ENCODE peak calls at places on chromosomes 2 and 18, in seven cellular contexts. A is mammary epithelial cell, G is K562, U is GM23248, B is HCT116, E is MM.1S, P is fibroblast of lung. T is an unnamed sample.

GRCh38 chr18:50649821-50650220 is 89.9 kb downstream of the MAPK4 start:
- DNase-seq in A (peak), P (no peak), B (no peak), G (no peak), E (no peak), U (peak), T (no peak)

GRCh38 chr18:574456-575228 is 5.5 kb upstream of the CETN1 start:
- DNase-seq in G (no peak), U (no peak), E (no peak), P (no peak), A (no peak), B (no peak), T (no peak)

GRCh38 chr2:235749121-235749780 is 255.4 kb downstream of the AGAP1 start:
- DNase-seq in A (no peak), P (peak), U (peak), B (no peak), E (no peak), G (no peak), T (no peak)

GRCh38 chr2:27182346-27182745 is 29.5 kb upstream of the ATRAID start:
- DNase-seq in B (no peak), U (peak), E (no peak), A (no peak), P (peak), G (no peak), T (no peak)

GRCh38 chr2:140600116-140600515 is 1530.7 kb downstream of the LRP1B start:
- DNase-seq in B (no peak), E (no peak), A (peak), U (peak), G (no peak), P (peak), T (no peak)

GRCh38 chr2:207772081-207772843 is 2.6 kb upstream of the FZD5 start:
- DNase-seq in G (peak), B (no peak), A (no peak), E (no peak), U (peak), P (peak), T (no peak)

GRCh38 chr2:134253117-134253704 is 661 bp upstream of the MGAT5 start:
- DNase-seq in B (no peak), G (no peak), E (peak), U (no peak), A (no peak), P (no peak), T (no peak)

GRCh38 chr2:134819334-134819733 is 19.1 kb upstream of the ACMSD start:
- DNase-seq in U (peak), P (peak), A (peak), B (peak), G (no peak), E (no peak), T (peak)

GRCh38 chr2:223027442-223027841 is 24.5 kb upstream of the KCNE4 start:
- DNase-seq in B (no peak), E (no peak), G (no peak), A (peak), U (peak), P (peak), T (no peak)

GRCh38 chr2:143219266-143219665 is 90.0 kb downstream of the ARHGAP15 start:
- DNase-seq in A (no peak), E (no peak), B (no peak), U (no peak), P (no peak), G (no peak), T (no peak)

GRCh38 chr18:29874519-29875098 is 1167.9 kb downstream of the DSC3 start:
- DNase-seq in U (peak), B (peak), E (peak), P (peak), A (peak), G (peak), T (peak)

GRCh38 chr18:51666717-51667320 is 469.3 kb upstream of the MEX3C start:
- DNase-seq in A (no peak), P (no peak), G (no peak), E (no peak), U (peak), B (no peak), T (no peak)

GRCh38 chr18:36633961-36634412 is 194.8 kb downstream of the TPGS2 start:
- DNase-seq in A (peak), E (no peak), B (no peak), P (no peak), G (no peak), U (no peak), T (peak)

GRCh38 chr2:111050701-111051376 is 69.9 kb upstream of the BCL2L11 start:
- DNase-seq in A (no peak), G (no peak), B (no peak), P (no peak), U (no peak), E (peak), T (no peak)

GRCh38 chr2:112262876-112263275 is 8.0 kb upstream of the ZC3H8 start:
- DNase-seq in U (no peak), B (no peak), P (no peak), E (no peak), G (no peak), A (no peak), T (no peak)

GRCh38 chr2:112260295-112260625 is 5.4 kb upstream of the ZC3H8 start:
- DNase-seq in B (no peak), U (no peak), E (no peak), G (no peak), P (no peak), A (no peak), T (no peak)

GRCh38 chr2:112256654-112257053 is 1.8 kb upstream of the ZC3H8 start:
- DNase-seq in U (no peak), A (no peak), G (peak), B (no peak), P (no peak), E (no peak), T (no peak)

GRCh38 chr2:112257575-112257974 is 2.7 kb upstream of the ZC3H8 start:
- DNase-seq in G (no peak), P (no peak), B (no peak), U (peak), E (no peak), A (peak), T (no peak)

GRCh38 chr2:112259509-112260294 is 4.9 kb upstream of the ZC3H8 start:
- DNase-seq in G (peak), U (peak), P (peak), A (peak), B (peak), E (peak), T (peak)
- H3K9ac ChIP-seq in G (peak), U (peak), P (no peak), A (no peak), B (no peak), E (peak), T (no peak)

DNA sequence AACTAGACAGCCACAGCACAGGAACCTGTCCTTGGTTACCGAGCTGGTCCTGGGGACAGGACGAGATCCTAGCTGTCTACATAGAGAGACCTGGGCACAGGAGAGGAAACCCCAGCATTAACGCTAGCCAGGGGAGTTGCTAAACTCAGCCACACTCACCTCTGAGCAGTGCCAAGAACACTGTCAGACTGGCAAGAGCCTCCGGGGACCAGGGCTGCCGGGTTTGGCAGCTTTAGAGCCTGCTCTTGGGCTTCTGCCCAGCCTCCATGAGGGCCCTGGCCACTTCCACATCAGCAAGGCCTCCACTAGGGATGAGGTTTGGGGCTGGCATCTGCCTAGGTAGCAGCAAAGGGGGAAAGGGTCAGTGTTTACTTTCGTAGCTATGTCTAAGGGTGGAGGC is 6.7 kb downstream of the TMBIM1 start:
- DNase-seq in P (peak), A (peak), U (peak), E (no peak), G (no peak), B (no peak), T (no peak)
- H3K4me3 ChIP-seq in P (peak), A (peak), U (peak), E (peak), G (no peak), B (no peak), T (peak)

DNA sequence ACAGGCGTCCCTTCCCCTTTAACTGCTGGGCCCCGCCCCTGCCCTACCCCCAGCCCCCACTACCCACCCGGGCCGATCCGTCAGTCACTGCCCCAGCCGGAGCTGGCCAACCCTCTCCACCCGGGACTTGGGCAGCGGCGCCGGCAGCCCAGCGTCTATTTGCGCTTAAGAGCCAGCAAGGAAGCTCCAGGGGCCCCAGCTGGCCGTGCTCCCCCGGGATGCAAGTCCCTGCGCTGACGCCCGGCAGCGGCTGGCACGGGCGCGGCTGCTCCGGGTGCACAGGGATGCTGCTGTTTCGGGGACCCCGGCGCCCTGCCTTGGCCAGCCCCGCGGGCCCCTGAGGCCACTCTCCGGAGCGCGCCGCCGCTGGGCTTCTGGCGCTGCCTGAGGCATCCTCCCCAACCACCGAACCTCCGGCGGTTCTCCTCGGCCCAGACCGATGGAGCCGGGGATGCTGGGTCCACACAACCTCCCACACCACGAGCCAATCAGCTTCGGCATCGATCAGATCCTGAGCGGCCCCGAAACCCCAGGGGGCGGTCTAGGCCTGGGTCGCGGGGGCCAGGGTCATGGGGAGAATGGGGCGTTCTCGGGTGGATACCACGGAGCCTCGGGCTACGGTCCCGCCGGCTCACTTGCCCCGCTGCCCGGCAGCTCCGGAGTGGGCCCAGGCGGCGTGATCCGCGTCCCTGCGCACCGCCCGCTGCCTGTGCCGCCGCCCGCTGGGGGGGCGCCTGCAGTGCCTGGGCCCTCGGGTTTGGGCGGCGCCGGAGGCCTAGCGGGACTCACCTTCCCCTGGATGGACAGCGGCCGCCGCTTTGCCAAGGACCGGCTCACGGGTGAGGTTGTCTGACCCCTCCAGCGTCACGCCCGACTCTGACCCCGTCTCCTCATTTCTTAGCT is at the start of gene TLX2:
- DNase-seq in A (no peak), E (no peak), U (peak), P (no peak), B (no peak), G (no peak), T (no peak)
- TF ChIP-seq EZH2 in A (no peak), E (no peak), U (peak), P (no peak), B (no peak), G (no peak), T (no peak)

GRCh38 chr2:217231212-217231611 is 371.3 kb upstream of the TNP1 start:
- DNase-seq in G (no peak), P (no peak), B (no peak), A (no peak), E (no peak), U (peak), T (no peak)
- H3K9ac ChIP-seq in G (no peak), P (no peak), B (no peak), A (no peak), E (no peak), U (no peak), T (no peak)

GRCh38 chr2:42267530-42267929 is 93.5 kb downstream of the COX7A2L start:
- DNase-seq in P (no peak), B (no peak), E (peak), G (no peak), U (no peak), A (no peak), T (no peak)
- H3K4me3 ChIP-seq in P (no peak), B (no peak), E (no peak), G (no peak), U (no peak), A (no peak), T (no peak)

DNA sequence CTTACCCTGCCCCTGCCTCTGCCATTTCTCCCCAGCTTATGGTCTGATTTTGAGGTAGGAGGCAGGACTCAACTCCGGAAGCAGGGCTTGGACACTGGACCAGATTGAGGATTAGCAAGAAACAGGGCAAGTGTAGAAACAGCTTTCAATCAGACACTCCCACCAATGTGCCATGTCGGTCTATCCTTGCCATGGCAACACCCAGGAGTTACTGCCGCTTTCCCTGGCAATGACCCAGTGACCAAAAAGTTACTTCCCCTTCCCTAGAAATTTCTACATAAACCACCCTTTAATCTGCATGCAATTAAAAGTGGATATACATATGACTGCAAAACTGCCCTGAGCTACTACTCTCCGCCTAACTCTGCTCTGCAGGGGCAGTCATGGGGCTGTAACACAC is 156.7 kb downstream of the LPIN1 start:
- DNase-seq in E (no peak), A (no peak), G (no peak), B (no peak), U (no peak), P (no peak), T (no peak)
- TF ChIP-seq EZH2 in E (no peak), A (no peak), G (no peak), B (no peak), U (no peak), P (no peak), T (no peak)

DNA sequence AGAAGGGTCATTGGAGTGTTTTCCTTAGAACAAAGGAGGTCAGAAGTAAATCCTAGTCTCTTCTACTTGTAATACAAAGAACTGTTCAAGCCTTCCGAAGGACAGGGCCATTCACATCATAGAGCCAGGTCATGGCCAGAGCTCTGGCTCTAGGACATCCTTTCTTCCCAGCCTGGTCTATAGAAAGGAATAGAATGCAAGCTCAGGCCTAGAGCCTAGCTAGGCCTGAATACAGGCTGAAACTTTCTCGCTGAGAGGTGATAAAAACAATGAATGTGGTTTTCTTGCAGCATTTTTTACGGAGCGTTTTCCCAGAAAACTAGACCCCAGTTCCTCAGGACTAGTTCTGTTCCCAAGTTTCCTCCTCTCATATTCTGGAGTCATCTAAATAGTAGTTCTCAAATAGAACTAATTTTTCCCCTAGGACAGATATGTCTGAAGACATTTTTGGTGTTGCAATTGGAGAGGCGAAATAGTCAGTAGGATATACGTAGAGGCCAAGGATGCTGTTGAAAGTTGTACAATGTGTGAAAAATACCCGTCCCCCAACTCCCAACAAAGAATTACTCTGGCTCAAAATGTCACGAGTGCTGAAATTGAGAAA is 6.8 kb downstream of the UGT1A6 start:
- DNase-seq in B (no peak), E (no peak), U (no peak), A (no peak), G (no peak), P (peak), T (no peak)
- H3K9ac ChIP-seq in B (no peak), E (no peak), U (no peak), A (no peak), G (no peak), P (no peak), T (peak)

GRCh38 chr18:54388203-54389142 is 30.8 kb downstream of the C18orf54 start:
- DNase-seq in P (peak), A (peak), G (peak), E (peak), U (peak), B (peak), T (peak)
- H3K4me3 ChIP-seq in P (no peak), A (no peak), G (no peak), E (no peak), U (peak), B (peak), T (no peak)

GRCh38 chr2:132606649-132607048 is 63.4 kb downstream of the LYPD1 start:
- DNase-seq in A (no peak), E (no peak), P (no peak), B (no peak), G (no peak), U (no peak), T (no peak)
- TF ChIP-seq EZH2 in A (no peak), E (no peak), P (no peak), B (no peak), G (no peak), U (no peak), T (no peak)